ENCODE peak calls at places on chromosomes 4 and X, in five cellular contexts. L is omental fat pad; W is GM23248; X is stimulated activated CD4-positive, alpha-beta T cell treated with anti-CD3 and anti-CD28 coated beads, Interleukin-4, amount 100 ng/mL, for 4 hours; N is ELR. J is an unnamed sample.

GRCh38 chr4:59987289-59987688 is 1212.8 kb upstream of the ADGRL3 start:
- DNase-seq in W (no peak), N (peak), L (no peak), X (no peak), J (no peak)

GRCh38 chr4:114386637-114387233 is 211.9 kb upstream of the UGT8 start:
- DNase-seq in W (peak), L (no peak), N (peak), X (no peak), J (no peak)

GRCh38 chrX:26557691-26558321 is 341.8 kb downstream of the MAGEB5 start:
- DNase-seq in N (no peak), X (no peak), L (no peak), W (no peak), J (no peak)

GRCh38 chr4:123064390-123064789 is 142.0 kb upstream of the NUDT6 start:
- DNase-seq in N (peak), X (no peak), L (no peak), W (peak), J (no peak)

GRCh38 chr4:18464160-18464559 is 442.6 kb upstream of the LCORL start:
- DNase-seq in W (no peak), L (no peak), X (no peak), N (no peak), J (no peak)

GRCh38 chr4:10020871-10021676 is at the start of gene SLC2A9:
- DNase-seq in W (peak), L (no peak), N (no peak), X (no peak), J (no peak)

GRCh38 chr4:125315571-125316390 is 1.0 kb downstream of the FAT4 start:
- DNase-seq in L (no peak), W (peak), N (peak), X (peak), J (peak)

GRCh38 chr4:11470709-11471441 is 42.2 kb upstream of the HS3ST1 start:
- DNase-seq in X (peak), W (no peak), L (no peak), N (no peak), J (peak)

GRCh38 chr4:94757192-94758140 is at the start of gene BMPR1B:
- DNase-seq in L (no peak), N (peak), W (peak), X (no peak), J (no peak)

GRCh38 chr4:182827166-182827565 is 90.0 kb downstream of the DCTD start:
- DNase-seq in N (no peak), X (no peak), W (no peak), L (no peak), J (no peak)

GRCh38 chrX:39857780-39858179 is 240.0 kb downstream of the BCOR start:
- DNase-seq in W (no peak), L (no peak), N (no peak), X (no peak), J (peak)